ENCODE peak calls at places on chromosome 9, in seven cellular contexts. U is HCT116, C is GM12878, H is HepG2, W is H1, P is SK-N-SH, Y is K562. G is an unnamed sample.
A peak's percentile ranks its signal among the peaks of the same experiment; 100 is the strongest.

GRCh38 chr9:113511856-113512761 is 48.6 kb downstream of the RGS3 start:
- DNase-seq in U (no peak), C (peak; percentile 81), H (no peak), W (no peak), P (no peak), Y (no peak), G (no peak)

GRCh38 chr9:97930972-97931371 is 7.0 kb downstream of the HEMGN start:
- DNase-seq in U (no peak), C (no peak), H (no peak), W (no peak), P (no peak), Y (no peak), G (no peak)

GRCh38 chr9:33415152-33416038 is 13.0 kb upstream of the AQP7 start:
- DNase-seq in U (peak; percentile 68), C (peak; percentile 3), H (peak; percentile 99), W (peak; percentile 93), P (peak; percentile 76), Y (peak; percentile 76), G (peak; percentile 70)

GRCh38 chr9:92655366-92655765 is 14.6 kb downstream of the IPPK start:
- DNase-seq in U (no peak), C (no peak), H (no peak), W (no peak), P (no peak), Y (no peak), G (no peak)

GRCh38 chr9:128061305-128061704 is 5.8 kb downstream of the NAIF1 start:
- DNase-seq in U (no peak), C (no peak), H (no peak), W (no peak), P (no peak), Y (no peak), G (no peak)

GRCh38 chr9:71812385-71812784 is 44.1 kb upstream of the CEMIP2 start:
- DNase-seq in U (no peak), C (no peak), H (no peak), W (no peak), P (no peak), Y (no peak), G (no peak)

GRCh38 chr9:124438091-124438490 is 12.2 kb upstream of the ADGRD2 start:
- DNase-seq in U (no peak), C (no peak), H (no peak), W (no peak), P (no peak), Y (no peak), G (no peak)

GRCh38 chr9:87857948-87858335 is 24.7 kb upstream of the SPATA31E1 start:
- DNase-seq in U (no peak), C (no peak), H (no peak), W (no peak), P (no peak), Y (no peak), G (no peak)

GRCh38 chr9:127149463-127150390 is 27.3 kb upstream of the ANGPTL2 start:
- DNase-seq in U (no peak), C (no peak), H (no peak), W (peak; percentile 35), P (no peak), Y (no peak), G (no peak)

GRCh38 chr9:94911211-94911610 is 184.7 kb downstream of the AOPEP start:
- DNase-seq in U (no peak), C (no peak), H (no peak), W (peak; percentile 26), P (no peak), Y (no peak), G (no peak)

GRCh38 chr9:103798620-103799019 is 295.5 kb upstream of the SMC2 start:
- DNase-seq in U (no peak), C (peak; percentile 37), H (peak; percentile 1), W (no peak), P (no peak), Y (no peak), G (peak; percentile 28)

GRCh38 chr9:76162751-76163500 is 231.3 kb downstream of the RFK start:
- DNase-seq in U (no peak), C (no peak), H (no peak), W (no peak), P (no peak), Y (no peak), G (no peak)

GRCh38 chr9:81522721-81523551 is 166.4 kb downstream of the TLE1 start:
- DNase-seq in U (peak; percentile 48), C (no peak), H (peak; percentile 77), W (no peak), P (peak; percentile 55), Y (no peak), G (peak; percentile 74)

GRCh38 chr9:77017505-77017894 is 2.0 kb upstream of the FOXB2 start:
- DNase-seq in U (no peak), C (no peak), H (no peak), W (no peak), P (peak; percentile 18), Y (no peak), G (no peak)

GRCh38 chr9:137317979-137318511 is 16.0 kb upstream of the NRARP start:
- DNase-seq in U (no peak), C (no peak), H (no peak), W (no peak), P (peak; percentile 36), Y (no peak), G (no peak)

GRCh38 chr9:134514503-134514902 is 127.1 kb upstream of the COL5A1 start:
- DNase-seq in U (no peak), C (no peak), H (no peak), W (no peak), P (no peak), Y (no peak), G (no peak)

GRCh38 chr9:36018755-36019720 is 17.7 kb upstream of the RECK start:
- DNase-seq in U (no peak), C (no peak), H (no peak), W (no peak), P (peak; percentile 33), Y (no peak), G (no peak)

GRCh38 chr9:83474631-83475030 is 63.6 kb downstream of the FRMD3 start:
- DNase-seq in U (no peak), C (no peak), H (no peak), W (no peak), P (no peak), Y (no peak), G (no peak)

GRCh38 chr9:103997861-103998370 is 96.2 kb upstream of the SMC2 start:
- DNase-seq in U (no peak), C (no peak), H (no peak), W (no peak), P (no peak), Y (no peak), G (no peak)

GRCh38 chr9:136572003-136572595 is 26.3 kb upstream of the NOTCH1 start:
- DNase-seq in U (no peak), C (no peak), H (peak; percentile 75), W (peak; percentile 88), P (no peak), Y (no peak), G (no peak)

GRCh38 chr9:101449071-101449721 is 13.6 kb upstream of the ALDOB start:
- DNase-seq in U (peak; percentile 83), C (no peak), H (no peak), W (peak; percentile 92), P (peak; percentile 89), Y (peak; percentile 73), G (peak; percentile 66)

GRCh38 chr9:89366711-89367110 is 48.4 kb downstream of the SECISBP2 start:
- DNase-seq in U (no peak), C (no peak), H (no peak), W (no peak), P (no peak), Y (no peak), G (no peak)

GRCh38 chr9:126673689-126674364 is 60.1 kb downstream of the LMX1B start:
- DNase-seq in U (no peak), C (no peak), H (peak; percentile 15), W (no peak), P (peak; percentile 76), Y (no peak), G (peak; percentile 89)

GRCh38 chr9:134040831-134041648 is 15.8 kb downstream of the BRD3OS start:
- DNase-seq in U (no peak), C (no peak), H (no peak), W (no peak), P (peak; percentile 86), Y (no peak), G (no peak)

GRCh38 chr9:68844623-68845612 is 139.9 kb downstream of the PIP5K1B start:
- DNase-seq in U (peak; percentile 16), C (no peak), H (peak; percentile 25), W (peak; percentile 71), P (peak; percentile 12), Y (peak; percentile 33), G (peak; percentile 5)

GRCh38 chr9:98610196-98610595 is 98.5 kb downstream of the GABBR2 start:
- DNase-seq in U (no peak), C (no peak), H (no peak), W (no peak), P (no peak), Y (no peak), G (no peak)

GRCh38 chr9:21121079-21121478 is 20.6 kb downstream of the IFNW1 start:
- DNase-seq in U (no peak), C (no peak), H (no peak), W (no peak), P (no peak), Y (no peak), G (no peak)

DNA sequence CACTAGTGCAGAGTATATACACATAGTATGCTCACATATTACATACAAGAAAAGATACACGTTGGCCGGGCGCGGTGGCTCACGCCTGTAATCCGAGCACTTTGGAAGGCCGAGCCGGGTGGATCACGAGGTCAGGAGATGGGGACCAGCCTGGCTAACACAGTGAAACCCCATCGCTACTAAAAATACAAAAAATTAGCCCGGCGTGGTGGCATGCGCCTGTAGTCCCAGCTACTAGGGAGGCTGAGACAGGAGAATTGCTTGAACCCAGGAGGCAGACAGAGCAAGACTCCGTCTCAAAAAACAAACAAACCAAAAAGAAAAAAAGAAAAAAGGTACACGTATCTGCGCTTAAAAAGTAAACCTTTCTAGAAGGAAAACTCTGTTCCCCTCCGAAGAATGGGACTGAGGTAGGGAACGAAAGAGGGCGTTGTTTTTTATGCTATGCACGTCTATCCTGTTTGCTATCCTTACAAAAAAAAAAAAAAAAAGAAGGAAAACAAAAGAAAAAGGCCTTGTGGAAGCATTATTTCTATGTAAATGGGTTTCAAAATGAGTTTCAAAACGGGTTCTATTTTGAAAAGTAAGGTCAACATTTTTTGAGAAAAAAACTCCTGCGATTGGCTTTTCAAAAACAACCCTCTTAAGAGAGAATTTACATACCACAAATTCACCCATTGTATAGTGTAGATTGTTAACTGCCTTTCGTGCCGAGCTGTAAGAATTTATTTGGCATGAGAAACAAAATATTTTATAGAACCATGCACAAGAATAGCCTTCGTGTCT is 1.2 kb downstream of the AK3 start:
- DNase-seq in U (no peak), C (no peak), H (no peak), W (no peak), P (peak; percentile 25), Y (no peak), G (peak; percentile 16)
- TF ChIP-seq JUND in U (no peak), C (no peak), H (no peak), W (no peak), P (no peak), Y (no peak), G (no peak)

GRCh38 chr9:34744295-34745221 is 34.6 kb upstream of the CCL21 start:
- DNase-seq in U (peak; percentile 35), C (no peak), H (no peak), W (no peak), P (no peak), Y (no peak), G (no peak)
- TF ChIP-seq JUND in U (peak; percentile 50), C (no peak), H (no peak), W (no peak), P (no peak), Y (no peak), G (no peak)

GRCh38 chr9:107624216-107624948 is 134.8 kb upstream of the KLF4 start:
- DNase-seq in U (no peak), C (no peak), H (no peak), W (no peak), P (no peak), Y (no peak), G (no peak)
- TF ChIP-seq JUND in U (no peak), C (no peak), H (no peak), W (no peak), P (no peak), Y (no peak), G (no peak)

GRCh38 chr9:99807276-99807852 is 14.3 kb upstream of the NR4A3 start:
- DNase-seq in U (no peak), C (no peak), H (peak; percentile 50), W (peak; percentile 71), P (peak; percentile 49), Y (peak; percentile 68), G (peak; percentile 85)
- TF ChIP-seq JUND in U (no peak), C (no peak), H (no peak), W (no peak), P (no peak), Y (no peak), G (no peak)

G was measured in T47D.